ENCODE peak calls at places on chromosome 2, in five cellular contexts. O is heart right ventricle, K is GM23248, B is hepatic stellate cell, U is left lobe of liver. T is an unnamed sample.

GRCh38 chr2:53202063-53202462 is 565.5 kb upstream of the CHAC2 start:
- DNase-seq in O (no peak), U (no peak), K (peak; percentile 64), B (no peak), T (no peak)

GRCh38 chr2:98013407-98014042 is 17.8 kb upstream of the TMEM131 start:
- DNase-seq in B (peak; percentile 54), U (no peak), K (peak; percentile 66), O (no peak), T (peak; percentile 90)

GRCh38 chr2:190679813-190680591 is 31.1 kb downstream of the NAB1 start:
- DNase-seq in O (no peak), K (peak; percentile 38), U (peak; percentile 53), B (no peak), T (peak; percentile 57)

GRCh38 chr2:236105955-236106607 is 62.1 kb downstream of the GBX2 start:
- DNase-seq in U (no peak), O (no peak), K (no peak), B (no peak), T (no peak)

GRCh38 chr2:205975082-205975949 is 110.7 kb downstream of the INO80D start:
- DNase-seq in U (peak; percentile 60), B (no peak), O (no peak), K (no peak), T (peak; percentile 74)

GRCh38 chr2:114550895-114551793 is 108.7 kb downstream of the DPP10 start:
- DNase-seq in U (peak; percentile 48), B (peak; percentile 24), K (peak; percentile 72), O (peak; percentile 48), T (peak; percentile 87)

GRCh38 chr2:144086965-144087364 is 433.0 kb downstream of the ZEB2 start:
- DNase-seq in O (no peak), U (no peak), B (no peak), K (peak; percentile 59), T (no peak)

GRCh38 chr2:182941121-182941713 is 74.8 kb upstream of the FRZB start:
- DNase-seq in K (no peak), U (no peak), B (no peak), O (no peak), T (no peak)

GRCh38 chr2:71503827-71504226 is 50.5 kb downstream of the DYSF start:
- DNase-seq in U (no peak), K (no peak), B (peak; percentile 58), O (peak; percentile 76), T (no peak)

GRCh38 chr2:158745067-158745865 is 49.9 kb upstream of the DAPL1 start:
- DNase-seq in K (peak; percentile 72), B (peak; percentile 21), O (peak; percentile 62), U (peak; percentile 55), T (peak; percentile 68)

GRCh38 chr2:98020992-98021713 is 25.4 kb upstream of the TMEM131 start:
- DNase-seq in K (no peak), U (no peak), O (no peak), B (no peak), T (no peak)

GRCh38 chr2:120625865-120626560 is 109.7 kb upstream of the GLI2 start:
- DNase-seq in B (no peak), K (no peak), O (no peak), U (peak; percentile 51), T (peak; percentile 30)

GRCh38 chr2:128347701-128348504 is 29.2 kb upstream of the HS6ST1 start:
- DNase-seq in B (peak; percentile 74), O (peak; percentile 73), U (peak; percentile 46), K (peak; percentile 71), T (peak; percentile 91)

T was measured in osteoblast.